ENCODE peak calls at places on chromosomes 16 and 17, in four cellular contexts. C is Peyer's patch, V is prostate gland, A is upper lobe of right lung. T is an unnamed sample. For H3K36me3 and H3K4me1, the result is how much of the 10 kb centered on the place peaks cover.

GRCh38 chr16:57483725-57484514 is 2.4 kb downstream of the DOK4 start:
- DNase-seq in C (no peak), V (peak), A (peak), T (no peak)

GRCh38 chr16:11238272-11239202 is 17.5 kb downstream of the SOCS1 start:
- DNase-seq in C (no peak), V (no peak), A (no peak), T (no peak)

GRCh38 chr17:18858567-18859245 is 775 bp downstream of the PRPSAP2 start:
- DNase-seq in C (no peak), V (no peak), A (no peak), T (no peak)

GRCh38 chr16:51465026-51465425 is 314.0 kb upstream of the SALL1 start:
- DNase-seq in C (no peak), V (no peak), A (no peak), T (no peak)

GRCh38 chr17:74481621-74482020 is 15.2 kb downstream of the CD300A start:
- DNase-seq in C (no peak), V (no peak), A (no peak), T (no peak)

GRCh38 chr17:79800325-79801155 is 3.7 kb upstream of the CBX8 start:
- DNase-seq in C (no peak), V (no peak), A (peak), T (peak)

GRCh38 chr16:67967956-67968439 is 439 bp downstream of the SLC12A4 start:
- DNase-seq in C (no peak), V (no peak), A (peak), T (no peak)

GRCh38 chr17:15926039-15926740 is 18.7 kb upstream of the ADORA2B start:
- DNase-seq in C (no peak), V (no peak), A (no peak), T (no peak)

GRCh38 chr16:719815-720506 is 985 bp upstream of the ANTKMT start:
- DNase-seq in C (peak), V (no peak), A (no peak), T (peak)

GRCh38 chr17:81906476-81907218 is 4.6 kb downstream of the PCYT2 start:
- DNase-seq in C (no peak), V (no peak), A (no peak), T (no peak)

GRCh38 chr17:38588775-38589174 is 17.0 kb downstream of the SRCIN1 start:
- DNase-seq in C (no peak), V (no peak), A (no peak), T (no peak)

GRCh38 chr16:19137201-19137601 is 23.4 kb downstream of the ITPRIPL2 start:
- DNase-seq in C (no peak), V (peak), A (no peak), T (no peak)

GRCh38 chr17:60554377-60554788 is 28.3 kb upstream of the APPBP2 start:
- DNase-seq in C (no peak), V (no peak), A (peak), T (no peak)

GRCh38 chr17:60496051-60496450 is 30.0 kb downstream of the APPBP2 start:
- DNase-seq in C (no peak), V (no peak), A (no peak), T (no peak)

GRCh38 chr17:30393911-30394867 is 15.5 kb downstream of the CPD start:
- DNase-seq in C (no peak), V (no peak), A (no peak), T (no peak)
- H3K27ac ChIP-seq in C (no peak), V (no peak), A (no peak), T (no peak)

GRCh38 chr16:28980929-28981328 is 3.9 kb upstream of the LAT start:
- DNase-seq in C (no peak), V (no peak), A (no peak), T (no peak)
- H3K36me3 ChIP-seq in C (under half), V (under half), A (half or more), T (under half)

GRCh38 chr16:27482397-27483082 is 67.2 kb downstream of the GTF3C1 start:
- DNase-seq in C (no peak), V (no peak), A (no peak), T (no peak)

GRCh38 chr16:27485811-27486210 is 63.9 kb downstream of the GTF3C1 start:
- DNase-seq in C (no peak), V (no peak), A (no peak), T (no peak)

GRCh38 chr16:27485126-27485525 is 64.6 kb downstream of the GTF3C1 start:
- DNase-seq in C (no peak), V (no peak), A (no peak), T (no peak)

GRCh38 chr16:27483083-27483437 is 66.7 kb downstream of the GTF3C1 start:
- DNase-seq in C (no peak), V (no peak), A (no peak), T (no peak)

GRCh38 chr16:27483624-27484023 is 66.1 kb downstream of the GTF3C1 start:
- DNase-seq in C (no peak), V (no peak), A (no peak), T (no peak)
- H3K4me1 ChIP-seq in C (under half), V (under half), A (under half), T (under half)

GRCh38 chr17:1351967-1352366 is 48.1 kb downstream of the YWHAE start:
- DNase-seq in C (no peak), V (no peak), A (no peak), T (no peak)

GRCh38 chr17:1351275-1351674 is 48.7 kb downstream of the YWHAE start:
- DNase-seq in C (no peak), V (no peak), A (no peak), T (no peak)

DNA sequence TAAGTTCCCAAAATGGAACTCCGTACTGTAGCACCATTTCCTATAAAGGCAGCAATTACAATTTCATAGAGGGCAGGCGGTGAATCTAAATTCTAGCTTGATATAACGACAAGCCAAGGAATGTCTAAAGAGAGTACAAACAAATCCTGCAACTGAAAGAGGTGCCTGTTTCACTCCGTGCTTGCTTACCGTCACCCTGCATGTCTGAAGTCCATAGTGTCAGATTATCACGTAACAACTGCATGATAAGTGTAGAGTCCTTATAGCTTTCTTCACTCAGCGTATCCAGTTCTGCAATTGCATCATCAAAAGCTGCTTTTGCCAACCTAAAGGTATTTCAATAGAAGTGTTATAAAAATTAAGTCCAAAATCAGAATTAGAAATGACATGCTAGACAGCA is 46.0 kb downstream of the YWHAE start:
- DNase-seq in C (no peak), V (no peak), A (no peak), T (no peak)
- H3K27ac ChIP-seq in C (no peak), V (no peak), A (no peak), T (no peak)

GRCh38 chr16:85793662-85794298 is 5.6 kb downstream of the EMC8 start:
- DNase-seq in C (no peak), V (no peak), A (no peak), T (no peak)

GRCh38 chr16:85798283-85798776 is 1.0 kb downstream of the EMC8 start:
- DNase-seq in C (no peak), V (no peak), A (peak), T (no peak)

GRCh38 chr16:85794696-85795095 is 4.6 kb downstream of the EMC8 start:
- DNase-seq in C (no peak), V (no peak), A (no peak), T (no peak)

GRCh38 chr16:85796599-85796998 is 2.7 kb downstream of the EMC8 start:
- DNase-seq in C (no peak), V (no peak), A (no peak), T (no peak)

GRCh38 chr16:85796152-85796551 is 3.2 kb downstream of the EMC8 start:
- DNase-seq in C (no peak), V (no peak), A (no peak), T (no peak)
- H3K36me3 ChIP-seq in C (under half), V (under half), A (under half), T (under half)

GRCh38 chr17:50636804-50637195 is 2.1 kb downstream of the ABCC3 start:
- DNase-seq in C (no peak), V (no peak), A (no peak), T (no peak)

GRCh38 chr17:50634123-50634914 is at the start of gene ABCC3:
- DNase-seq in C (no peak), V (peak), A (peak), T (peak)

GRCh38 chr17:50634915-50635719 is 436 bp downstream of the ABCC3 start:
- DNase-seq in C (no peak), V (no peak), A (no peak), T (no peak)

GRCh38 chr17:50636145-50636803 is 1.6 kb downstream of the ABCC3 start:
- DNase-seq in C (no peak), V (no peak), A (no peak), T (no peak)

DNA sequence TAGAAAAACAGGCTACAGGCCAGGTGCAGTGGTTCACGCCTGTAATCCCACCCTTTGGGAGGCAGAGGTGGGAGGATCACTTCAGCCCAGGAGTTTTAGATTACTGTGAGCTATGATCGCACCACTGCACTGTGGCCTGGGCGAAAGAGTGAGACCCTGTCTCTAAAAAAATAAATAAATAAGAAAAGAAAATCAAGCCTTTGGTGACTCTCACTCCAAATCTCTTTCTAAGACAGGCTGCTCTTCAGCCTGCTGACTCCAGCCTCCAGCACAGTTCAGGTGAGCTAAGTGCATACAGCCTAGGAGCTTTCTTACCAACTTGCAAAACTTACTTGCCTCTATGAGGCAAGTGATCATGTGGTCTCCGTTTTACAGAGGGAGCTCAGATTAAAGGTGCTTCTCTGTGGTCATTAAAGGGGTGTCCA is 1.1 kb downstream of the ABCC3 start:
- DNase-seq in C (no peak), V (no peak), A (no peak), T (no peak)
- H3K4me1 ChIP-seq in C (half or more), V (under half), A (under half), T (under half)

GRCh38 chr16:3659200-3659599 is 4.7 kb downstream of the DNASE1 start:
- DNase-seq in C (no peak), V (no peak), A (no peak), T (no peak)
- H3K27ac ChIP-seq in C (no peak), V (no peak), A (no peak), T (no peak)

GRCh38 chr16:27516360-27516759 is 33.4 kb downstream of the GTF3C1 start:
- DNase-seq in C (no peak), V (no peak), A (no peak), T (no peak)
- H3K36me3 ChIP-seq in C (under half), V (under half), A (half or more), T (under half)

GRCh38 chr17:4853195-4853762 is 20.1 kb downstream of the MINK1 start:
- DNase-seq in C (no peak), V (no peak), A (no peak), T (no peak)

GRCh38 chr17:4856271-4856936 is 23.3 kb downstream of the MINK1 start:
- DNase-seq in C (no peak), V (no peak), A (no peak), T (no peak)

GRCh38 chr17:4852504-4853075 is 19.4 kb downstream of the MINK1 start:
- DNase-seq in C (no peak), V (no peak), A (no peak), T (peak)

GRCh38 chr17:4856937-4857314 is 23.8 kb downstream of the MINK1 start:
- DNase-seq in C (no peak), V (no peak), A (no peak), T (no peak)

GRCh38 chr17:4854181-4854681 is 21.1 kb downstream of the MINK1 start:
- DNase-seq in C (no peak), V (peak), A (no peak), T (no peak)
- H3K4me1 ChIP-seq in C (under half), V (under half), A (half or more), T (under half)

GRCh38 chr16:72794986-72795385 is 252.9 kb downstream of the ZFHX3 start:
- DNase-seq in C (no peak), V (no peak), A (no peak), T (no peak)
- H3K27ac ChIP-seq in C (no peak), V (no peak), A (no peak), T (no peak)